ENCODE peak calls at places on chromosomes 1 and 21, in five cellular contexts. W is HuH-7.5; D is iris pigment epithelial cell; S is stimulated activated CD4-positive, alpha-beta T cell treated with anti-CD3 and anti-CD28 coated beads, Interleukin-1b, Interleukin-23, amount 100 ng/mL, for 1 hour; Z is NB4. U is an unnamed sample.

GRCh38 chr1:147072371-147073061 is 99.8 kb downstream of the PRKAB2 start:
- DNase-seq in W (no peak), D (no peak), S (no peak), Z (no peak), U (no peak)

GRCh38 chr1:162632234-162632666 is at the start of gene DDR2:
- DNase-seq in W (no peak), D (peak; percentile 77), S (no peak), Z (no peak), U (peak; percentile 87)

GRCh38 chr1:98502937-98503336 is 158.6 kb upstream of the SNX7 start:
- DNase-seq in W (no peak), D (no peak), S (no peak), Z (no peak), U (no peak)

GRCh38 chr1:223304931-223305330 is 59.0 kb downstream of the SUSD4 start:
- DNase-seq in W (no peak), D (no peak), S (no peak), Z (peak; percentile 40), U (no peak)

GRCh38 chr21:45644041-45644906 is 749 bp downstream of the PCBP3 start:
- DNase-seq in W (no peak), D (peak; percentile 43), S (no peak), Z (peak; percentile 54), U (no peak)

GRCh38 chr1:184558691-184559090 is 171.9 kb downstream of the C1orf21 start:
- DNase-seq in W (no peak), D (no peak), S (no peak), Z (no peak), U (peak; percentile 18)

GRCh38 chr1:14660795-14661194 is 62.3 kb downstream of the KAZN start:
- DNase-seq in W (no peak), D (no peak), S (no peak), Z (no peak), U (no peak)

GRCh38 chr1:172917972-172918371 is 132.8 kb downstream of the TNFSF18 start:
- DNase-seq in W (no peak), D (peak; percentile 99), S (no peak), Z (no peak), U (peak; percentile 92)

GRCh38 chr1:5751833-5752714 is 240.2 kb downstream of the NPHP4 start:
- DNase-seq in W (no peak), D (no peak), S (no peak), Z (peak; percentile 20), U (no peak)

GRCh38 chr1:25467193-25467592 is 36.5 kb downstream of the MACO1 start:
- DNase-seq in W (no peak), D (no peak), S (no peak), Z (no peak), U (no peak)